ENCODE peak calls at places on chromosomes 7 and 10, in eight cellular contexts. One of them, this sample, is unnamed.

GRCh38 chr10:12042409-12042796 is 206 bp downstream of the UPF2 start:
- DNase-seq in GM12865: peak
- DNase-seq in fibroblast of mammary gland: peak
- DNase-seq in colonic mucosa: no peak
- DNase-seq in OCI-LY7: peak
- DNase-seq in tibial nerve: no peak
- DNase-seq in H7: no peak
- DNase-seq in ovary: peak
- DNase-seq in this sample: no peak

GRCh38 chr7:32905175-32905662 is 13.7 kb upstream of the KBTBD2 start:
- DNase-seq in GM12865: peak
- DNase-seq in fibroblast of mammary gland: peak
- DNase-seq in colonic mucosa: peak
- DNase-seq in OCI-LY7: no peak
- DNase-seq in tibial nerve: peak
- DNase-seq in H7: peak
- DNase-seq in ovary: peak
- DNase-seq in this sample: no peak

GRCh38 chr10:75253281-75254220 is 17.8 kb upstream of the COMTD1 start:
- DNase-seq in GM12865: no peak
- DNase-seq in fibroblast of mammary gland: no peak
- DNase-seq in colonic mucosa: no peak
- DNase-seq in OCI-LY7: no peak
- DNase-seq in tibial nerve: no peak
- DNase-seq in H7: no peak
- DNase-seq in ovary: no peak
- DNase-seq in this sample: no peak

GRCh38 chr7:63867127-63867526 is 131.5 kb upstream of the ZNF722 start:
- DNase-seq in GM12865: no peak
- DNase-seq in fibroblast of mammary gland: no peak
- DNase-seq in colonic mucosa: no peak
- DNase-seq in OCI-LY7: no peak
- DNase-seq in tibial nerve: no peak
- DNase-seq in H7: no peak
- DNase-seq in ovary: no peak
- DNase-seq in this sample: no peak

GRCh38 chr10:112362833-112363232 is 11.1 kb upstream of the ACSL5 start:
- DNase-seq in GM12865: no peak
- DNase-seq in fibroblast of mammary gland: peak
- DNase-seq in colonic mucosa: peak
- DNase-seq in OCI-LY7: no peak
- DNase-seq in tibial nerve: no peak
- DNase-seq in H7: no peak
- DNase-seq in ovary: peak
- DNase-seq in this sample: no peak

GRCh38 chr10:129784286-129784685 is 179.8 kb downstream of the EBF3 start:
- DNase-seq in GM12865: no peak
- DNase-seq in fibroblast of mammary gland: no peak
- DNase-seq in colonic mucosa: no peak
- DNase-seq in OCI-LY7: no peak
- DNase-seq in tibial nerve: no peak
- DNase-seq in H7: no peak
- DNase-seq in ovary: no peak
- DNase-seq in this sample: no peak

GRCh38 chr7:92783260-92783911 is 53.0 kb downstream of the CDK6 start:
- DNase-seq in GM12865: no peak
- DNase-seq in fibroblast of mammary gland: no peak
- DNase-seq in colonic mucosa: no peak
- DNase-seq in OCI-LY7: no peak
- DNase-seq in tibial nerve: no peak
- DNase-seq in H7: no peak
- DNase-seq in ovary: no peak
- DNase-seq in this sample: no peak

GRCh38 chr10:101031796-101032636 is 982 bp downstream of the SFXN3 start:
- DNase-seq in GM12865: peak
- DNase-seq in fibroblast of mammary gland: peak
- DNase-seq in colonic mucosa: peak
- DNase-seq in OCI-LY7: no peak
- DNase-seq in tibial nerve: peak
- DNase-seq in H7: peak
- DNase-seq in ovary: peak
- DNase-seq in this sample: peak

GRCh38 chr7:151100921-151101320 is 14.6 kb downstream of the AGAP3 start:
- DNase-seq in GM12865: no peak
- DNase-seq in fibroblast of mammary gland: no peak
- DNase-seq in colonic mucosa: no peak
- DNase-seq in OCI-LY7: no peak
- DNase-seq in tibial nerve: no peak
- DNase-seq in H7: peak
- DNase-seq in ovary: no peak
- DNase-seq in this sample: no peak

GRCh38 chr7:126686474-126686873 is 566.3 kb downstream of the GRM8 start:
- DNase-seq in GM12865: no peak
- DNase-seq in fibroblast of mammary gland: no peak
- DNase-seq in colonic mucosa: no peak
- DNase-seq in OCI-LY7: no peak
- DNase-seq in tibial nerve: no peak
- DNase-seq in H7: no peak
- DNase-seq in ovary: no peak
- DNase-seq in this sample: no peak

GRCh38 chr10:60385399-60385738 is 4.3 kb downstream of the ANK3 start:
- DNase-seq in GM12865: no peak
- DNase-seq in fibroblast of mammary gland: no peak
- DNase-seq in colonic mucosa: no peak
- DNase-seq in OCI-LY7: no peak
- DNase-seq in tibial nerve: no peak
- DNase-seq in H7: no peak
- DNase-seq in ovary: no peak
- DNase-seq in this sample: no peak

GRCh38 chr10:8463853-8464252 is 409.4 kb downstream of the GATA3 start:
- DNase-seq in GM12865: no peak
- DNase-seq in fibroblast of mammary gland: no peak
- DNase-seq in colonic mucosa: no peak
- DNase-seq in OCI-LY7: no peak
- DNase-seq in tibial nerve: no peak
- DNase-seq in H7: no peak
- DNase-seq in ovary: no peak
- DNase-seq in this sample: no peak

GRCh38 chr10:114706458-114707055 is 48.5 kb upstream of the ABLIM1 start:
- DNase-seq in GM12865: no peak
- DNase-seq in fibroblast of mammary gland: peak
- DNase-seq in colonic mucosa: no peak
- DNase-seq in OCI-LY7: no peak
- DNase-seq in tibial nerve: no peak
- DNase-seq in H7: no peak
- DNase-seq in ovary: no peak
- DNase-seq in this sample: no peak

GRCh38 chr7:57638651-57639050 is 188.7 kb downstream of the ZNF716 start:
- DNase-seq in GM12865: no peak
- DNase-seq in fibroblast of mammary gland: no peak
- DNase-seq in colonic mucosa: no peak
- DNase-seq in OCI-LY7: no peak
- DNase-seq in tibial nerve: no peak
- DNase-seq in H7: no peak
- DNase-seq in ovary: no peak
- DNase-seq in this sample: no peak

GRCh38 chr10:13095929-13096328 is 4.0 kb upstream of the OPTN start:
- DNase-seq in GM12865: no peak
- DNase-seq in fibroblast of mammary gland: no peak
- DNase-seq in colonic mucosa: no peak
- DNase-seq in OCI-LY7: no peak
- DNase-seq in tibial nerve: no peak
- DNase-seq in H7: no peak
- DNase-seq in ovary: no peak
- DNase-seq in this sample: no peak

GRCh38 chr10:7488418-7488829 is 77.6 kb upstream of the SFMBT2 start:
- DNase-seq in GM12865: no peak
- DNase-seq in fibroblast of mammary gland: peak
- DNase-seq in colonic mucosa: no peak
- DNase-seq in OCI-LY7: peak
- DNase-seq in tibial nerve: peak
- DNase-seq in H7: no peak
- DNase-seq in ovary: peak
- DNase-seq in this sample: no peak

GRCh38 chr10:125048101-125048864 is 106.4 kb downstream of the ZRANB1 start:
- DNase-seq in GM12865: peak
- DNase-seq in fibroblast of mammary gland: peak
- DNase-seq in colonic mucosa: peak
- DNase-seq in OCI-LY7: peak
- DNase-seq in tibial nerve: peak
- DNase-seq in H7: peak
- DNase-seq in ovary: peak
- DNase-seq in this sample: peak

DNA sequence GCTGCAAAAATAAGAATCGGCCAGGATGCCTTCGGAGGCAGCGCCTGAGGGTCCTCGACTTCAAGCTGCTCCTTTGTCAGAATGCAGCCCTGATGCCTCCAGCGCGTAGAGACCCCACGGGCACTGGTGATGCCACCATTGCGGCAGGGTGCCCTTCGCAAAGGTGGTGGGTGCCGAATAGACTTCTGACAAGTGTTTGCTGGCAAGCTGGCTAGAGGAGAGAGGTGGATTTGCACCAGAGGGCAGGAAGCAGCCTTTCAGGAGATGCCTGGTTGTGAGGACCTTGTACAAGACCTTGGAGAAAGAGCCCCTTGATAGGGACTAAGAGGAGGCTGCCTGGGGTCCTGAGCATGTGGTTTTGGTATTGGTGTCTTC is 103.2 kb upstream of the PPIF start:
- DNase-seq in GM12865: peak
- DNase-seq in fibroblast of mammary gland: no peak
- DNase-seq in colonic mucosa: no peak
- DNase-seq in OCI-LY7: peak
- DNase-seq in tibial nerve: no peak
- DNase-seq in H7: no peak
- DNase-seq in ovary: no peak
- DNase-seq in this sample: peak
- H3K4me3 ChIP-seq in GM12865: peak
- H3K4me3 ChIP-seq in fibroblast of mammary gland: no peak
- H3K4me3 ChIP-seq in colonic mucosa: peak
- H3K4me3 ChIP-seq in OCI-LY7: peak
- H3K4me3 ChIP-seq in tibial nerve: peak
- H3K4me3 ChIP-seq in H7: peak
- H3K4me3 ChIP-seq in ovary: no peak
- H3K4me3 ChIP-seq in this sample: peak

DNA sequence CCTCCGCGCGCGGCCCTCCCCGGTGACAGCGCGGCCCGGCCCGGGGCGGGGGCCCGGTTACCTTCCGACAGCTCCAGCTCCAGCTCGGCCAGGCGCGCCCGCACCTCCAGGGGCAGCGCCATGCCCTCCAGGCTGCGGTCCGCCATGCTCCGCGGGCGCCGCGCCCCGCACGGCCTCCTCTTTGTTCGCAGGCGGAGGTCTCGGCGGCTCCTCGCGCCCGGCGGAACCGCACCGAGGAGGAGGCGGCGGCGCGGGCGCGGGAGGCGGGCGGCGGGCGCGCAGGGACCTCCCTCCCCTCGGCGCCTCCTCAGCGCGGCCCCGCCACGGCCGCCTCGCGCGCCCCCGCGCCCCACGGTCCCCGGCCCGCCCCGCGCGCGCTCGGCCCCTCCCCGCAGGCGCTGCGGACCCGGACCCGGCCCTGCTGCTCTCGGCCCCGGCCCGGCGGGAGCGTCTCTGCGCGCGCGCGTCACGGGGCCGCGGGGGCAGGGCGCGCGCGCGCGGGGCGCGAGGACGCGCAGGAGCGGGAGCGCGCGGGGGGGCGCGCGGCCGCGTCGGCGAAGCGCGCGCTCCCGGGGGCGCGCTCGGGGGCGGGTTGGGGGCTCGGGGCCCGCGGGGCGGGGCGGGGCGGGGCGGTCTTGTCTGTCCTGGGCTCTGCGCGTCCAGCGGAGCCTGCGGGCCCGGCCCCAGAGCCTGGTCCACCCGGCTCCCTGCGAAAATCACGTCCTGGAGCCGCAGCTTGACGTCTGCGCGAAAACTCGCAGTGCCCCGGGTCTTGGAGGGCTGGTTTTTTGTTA is at the start of gene DIP2C:
- DNase-seq in GM12865: no peak
- DNase-seq in fibroblast of mammary gland: peak
- DNase-seq in colonic mucosa: peak
- DNase-seq in OCI-LY7: no peak
- DNase-seq in tibial nerve: peak
- DNase-seq in H7: peak
- DNase-seq in ovary: peak
- DNase-seq in this sample: no peak
- H3K4me3 ChIP-seq in GM12865: no peak
- H3K4me3 ChIP-seq in fibroblast of mammary gland: peak
- H3K4me3 ChIP-seq in colonic mucosa: peak
- H3K4me3 ChIP-seq in OCI-LY7: no peak
- H3K4me3 ChIP-seq in tibial nerve: peak
- H3K4me3 ChIP-seq in H7: peak
- H3K4me3 ChIP-seq in ovary: peak
- H3K4me3 ChIP-seq in this sample: peak

GRCh38 chr7:43112088-43112940 is at the start of gene HECW1:
- DNase-seq in GM12865: no peak
- DNase-seq in fibroblast of mammary gland: no peak
- DNase-seq in colonic mucosa: no peak
- DNase-seq in OCI-LY7: no peak
- DNase-seq in tibial nerve: no peak
- DNase-seq in H7: peak
- DNase-seq in ovary: peak
- DNase-seq in this sample: no peak
- H3K4me3 ChIP-seq in GM12865: peak
- H3K4me3 ChIP-seq in fibroblast of mammary gland: peak
- H3K4me3 ChIP-seq in colonic mucosa: peak
- H3K4me3 ChIP-seq in OCI-LY7: peak
- H3K4me3 ChIP-seq in tibial nerve: peak
- H3K4me3 ChIP-seq in H7: peak
- H3K4me3 ChIP-seq in ovary: peak
- H3K4me3 ChIP-seq in this sample: no peak

GRCh38 chr10:22314852-22315251 is 1.3 kb upstream of the COMMD3 start:
- DNase-seq in GM12865: no peak
- DNase-seq in fibroblast of mammary gland: peak
- DNase-seq in colonic mucosa: no peak
- DNase-seq in OCI-LY7: no peak
- DNase-seq in tibial nerve: no peak
- DNase-seq in H7: no peak
- DNase-seq in ovary: no peak
- DNase-seq in this sample: no peak
- H3K4me3 ChIP-seq in GM12865: peak
- H3K4me3 ChIP-seq in fibroblast of mammary gland: no peak
- H3K4me3 ChIP-seq in colonic mucosa: no peak
- H3K4me3 ChIP-seq in OCI-LY7: no peak
- H3K4me3 ChIP-seq in tibial nerve: no peak
- H3K4me3 ChIP-seq in H7: no peak
- H3K4me3 ChIP-seq in ovary: no peak
- H3K4me3 ChIP-seq in this sample: no peak

This sample was measured in Jurkat, Clone E6-1.